ENCODE peak calls at places on chromosome X, in seven cellular contexts. C, B, T, K, A, N and V are unnamed samples.

GRCh38 chrX:71909956-71910355 is 689 bp upstream of the NHSL2 start:
- DNase-seq in C (no peak), B (no peak), T (no peak), K (no peak), A (no peak), N (peak; percentile 55), V (no peak)

GRCh38 chrX:25548806-25549205 is 533.0 kb upstream of the ARX start:
- DNase-seq in C (no peak), B (no peak), T (no peak), K (no peak), A (no peak), N (no peak), V (no peak)

GRCh38 chrX:103187953-103188475 is 26.9 kb upstream of the BEX4 start:
- DNase-seq in C (no peak), B (no peak), T (no peak), K (no peak), A (no peak), N (no peak), V (no peak)

GRCh38 chrX:45011131-45011530 is 138.1 kb downstream of the KDM6A start:
- DNase-seq in C (no peak), B (no peak), T (no peak), K (no peak), A (no peak), N (no peak), V (no peak)

GRCh38 chrX:110287605-110288004 is 30.3 kb downstream of the AMMECR1 start:
- DNase-seq in C (no peak), B (no peak), T (no peak), K (no peak), A (no peak), N (no peak), V (no peak)

GRCh38 chrX:57905141-57905540 is 5.1 kb downstream of the ZXDA start:
- DNase-seq in C (no peak), B (no peak), T (no peak), K (no peak), A (no peak), N (no peak), V (no peak)

GRCh38 chrX:13130776-13131175 is 86.4 kb upstream of the FAM9C start:
- DNase-seq in C (no peak), B (no peak), T (no peak), K (no peak), A (no peak), N (no peak), V (no peak)

GRCh38 chrX:108020631-108021030 is 24.2 kb upstream of the VSIG1 start:
- DNase-seq in C (no peak), B (no peak), T (no peak), K (peak; percentile 11), A (no peak), N (no peak), V (no peak)

GRCh38 chrX:10109695-10110094 is 47.1 kb upstream of the CLCN4 start:
- DNase-seq in C (no peak), B (no peak), T (no peak), K (no peak), A (no peak), N (no peak), V (no peak)

GRCh38 chrX:6701085-6701484 is 166.2 kb upstream of the VCX3A start:
- DNase-seq in C (peak; percentile 54), B (no peak), T (no peak), K (no peak), A (no peak), N (no peak), V (no peak)

GRCh38 chrX:124518888-124519287 is 172.5 kb downstream of the SH2D1A start:
- DNase-seq in C (no peak), B (no peak), T (no peak), K (no peak), A (no peak), N (no peak), V (no peak)

GRCh38 chrX:68830486-68831404 is 1.9 kb downstream of the EFNB1 start:
- DNase-seq in C (peak; percentile 44), B (no peak), T (no peak), K (no peak), A (no peak), N (peak; percentile 43), V (peak; percentile 4)

GRCh38 chrX:3939967-3940610 is 226.6 kb upstream of the PRKX start:
- DNase-seq in C (peak; percentile 38), B (no peak), T (no peak), K (peak; percentile 3), A (no peak), N (no peak), V (no peak)

GRCh38 chrX:39857780-39858179 is 240.0 kb downstream of the BCOR start:
- DNase-seq in C (no peak), B (no peak), T (no peak), K (no peak), A (no peak), N (no peak), V (no peak)

GRCh38 chrX:50814701-50815476 is 895 bp upstream of the SHROOM4 start:
- DNase-seq in C (no peak), B (no peak), T (no peak), K (no peak), A (no peak), N (no peak), V (no peak)

GRCh38 chrX:40973619-40974018 is 111.6 kb upstream of the USP9X start:
- DNase-seq in C (no peak), B (no peak), T (no peak), K (no peak), A (no peak), N (no peak), V (no peak)

GRCh38 chrX:24002792-24003191 is 24.2 kb downstream of the KLHL15 start:
- DNase-seq in C (no peak), B (no peak), T (no peak), K (no peak), A (no peak), N (no peak), V (no peak)

GRCh38 chrX:47956016-47956415 is 47.8 kb downstream of the ZNF182 start:
- DNase-seq in C (no peak), B (no peak), T (no peak), K (no peak), A (no peak), N (no peak), V (no peak)

GRCh38 chrX:72349190-72349589 is 43.5 kb upstream of the CITED1 start:
- DNase-seq in C (no peak), B (no peak), T (peak; percentile 5), K (no peak), A (peak; percentile 2), N (no peak), V (peak; percentile 16)

DNA sequence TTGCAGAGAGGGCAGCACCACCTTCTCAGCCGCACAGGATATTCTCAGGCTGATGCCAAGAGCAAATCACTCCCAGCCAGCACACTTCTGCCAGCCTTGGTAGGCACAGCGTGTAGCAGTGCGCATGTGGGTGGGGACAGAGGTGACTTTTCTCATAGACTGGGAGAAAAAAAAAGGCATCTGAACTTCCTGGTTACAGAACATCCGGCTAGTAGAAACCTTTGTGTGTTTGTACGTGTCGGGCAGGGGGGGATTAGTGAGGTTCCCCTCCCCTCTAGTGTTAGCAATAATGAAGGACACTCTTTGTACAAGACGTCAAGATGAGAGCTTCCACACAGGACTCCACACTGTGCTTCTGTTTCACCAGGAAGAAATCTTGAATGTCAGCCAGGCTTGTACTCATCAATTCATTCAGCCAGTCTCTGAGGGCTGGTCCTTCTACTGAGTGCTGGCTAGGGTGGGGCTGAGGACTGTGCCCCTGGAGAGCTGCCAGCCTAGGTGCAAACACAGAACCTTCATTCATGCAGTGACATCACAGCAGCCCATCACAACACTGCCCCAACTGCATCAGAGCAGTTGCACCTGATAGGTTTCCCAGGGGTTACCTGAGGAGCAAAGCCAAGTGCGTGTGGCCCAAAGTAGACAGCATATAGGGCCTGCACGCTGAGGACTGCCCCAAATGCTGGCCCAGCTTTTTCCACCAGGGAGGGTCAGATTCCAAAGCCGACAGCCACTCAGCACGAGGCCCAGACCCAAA is 34.7 kb downstream of the SLC25A5 start:
- DNase-seq in C (no peak), B (peak; percentile 65), T (no peak), K (no peak), A (no peak), N (no peak), V (no peak)
- TF ChIP-seq TAF1 in C (no peak), B (no peak), T (no peak), K (no peak), A (no peak), N (no peak), V (no peak)

DNA sequence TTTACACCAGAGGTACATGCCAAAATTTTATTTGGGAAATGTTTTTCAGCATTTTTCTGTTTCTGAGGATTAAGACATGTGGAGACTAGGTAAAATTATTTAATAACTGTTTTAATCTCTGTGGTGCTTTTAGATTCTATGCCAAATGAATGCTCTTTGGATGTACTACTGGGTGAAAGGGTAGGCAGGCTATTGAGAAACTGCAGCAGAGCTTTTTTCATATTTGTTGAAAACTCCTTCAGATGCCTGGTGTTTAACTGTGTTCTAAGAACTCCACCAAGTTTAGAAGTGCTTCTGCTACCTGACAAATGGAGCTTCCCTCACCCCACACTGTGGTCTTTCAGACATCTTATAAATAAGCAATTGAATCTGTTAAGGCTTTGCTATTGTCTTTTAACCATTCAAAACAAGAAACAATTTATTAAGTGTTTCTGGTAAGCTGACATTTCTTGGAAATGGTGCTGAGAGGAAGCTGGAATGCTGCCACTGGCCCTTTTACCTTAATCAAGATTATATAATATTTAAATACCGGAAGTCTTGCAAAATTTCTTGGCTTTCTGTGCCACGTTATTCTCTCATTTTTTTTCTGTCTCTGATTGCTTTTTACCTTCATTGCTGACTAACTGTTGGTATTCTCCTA is 51.2 kb upstream of the CYSLTR1 start:
- DNase-seq in C (no peak), B (no peak), T (no peak), K (no peak), A (no peak), N (no peak), V (no peak)
- TF ChIP-seq TAF1 in C (no peak), B (no peak), T (no peak), K (no peak), A (no peak), N (no peak), V (no peak)

DNA sequence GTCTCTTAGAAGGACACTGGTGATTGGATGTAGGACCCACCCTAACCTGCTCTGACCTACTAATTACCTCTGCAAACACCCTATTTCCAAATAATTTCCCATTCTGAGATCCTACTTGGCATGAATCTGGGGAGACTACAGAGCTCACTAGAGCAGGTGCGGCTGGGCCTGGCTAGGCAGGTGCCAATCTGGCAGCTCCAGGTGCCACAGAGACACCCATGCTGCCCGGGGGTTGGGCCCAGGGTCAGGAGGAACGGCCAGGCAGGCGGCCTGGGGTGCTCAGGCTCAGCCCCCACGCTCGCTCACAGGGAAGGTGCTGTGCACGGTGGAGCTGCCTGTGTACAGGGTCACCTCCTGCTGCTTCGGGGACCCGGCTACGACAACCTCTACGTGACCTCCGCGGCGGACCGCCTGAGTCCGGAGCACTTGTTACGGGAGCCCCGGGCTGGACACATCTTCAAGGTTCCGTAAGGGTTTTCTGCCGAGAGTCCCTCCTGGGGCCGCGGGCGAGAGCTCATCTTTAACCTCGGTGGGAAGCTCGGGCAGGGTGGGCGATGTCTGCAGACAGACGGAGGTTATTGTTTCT is 26.5 kb upstream of the PLCXD1 start:
- DNase-seq in C (no peak), B (no peak), T (no peak), K (no peak), A (no peak), N (no peak), V (no peak)
- TF ChIP-seq TAF1 in C (no peak), B (no peak), T (no peak), K (no peak), A (no peak), N (no peak), V (no peak)

DNA sequence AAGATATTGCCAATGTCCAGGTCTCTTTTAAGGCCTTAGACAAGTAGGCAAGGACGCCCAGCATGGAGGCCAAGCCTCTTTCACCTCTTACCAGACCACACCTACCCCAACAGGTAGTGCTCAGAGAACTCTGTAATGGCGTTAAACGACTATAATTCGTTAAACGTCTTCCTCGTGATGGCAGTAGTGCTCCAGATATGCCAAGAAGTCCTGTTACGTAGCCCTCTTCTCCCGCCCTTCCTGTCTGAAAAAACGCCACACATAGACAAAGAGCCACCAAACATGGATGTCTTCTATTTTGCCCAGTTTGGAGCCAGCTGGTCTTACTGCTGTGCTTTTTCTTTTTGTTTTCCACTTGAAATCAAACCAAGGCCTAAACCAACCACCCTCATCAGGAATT is 190.7 kb downstream of the OR13H1 start:
- DNase-seq in C (no peak), B (no peak), T (no peak), K (no peak), A (peak; percentile 93), N (no peak), V (no peak)
- TF ChIP-seq TAF1 in C (no peak), B (no peak), T (no peak), K (no peak), A (no peak), N (no peak), V (no peak)